ENCODE peak calls at places on chromosomes 6 and 20, in seven cellular contexts. One of them, this sample, is unnamed.

GRCh38 chr20:62708591-62709536 is at the start of gene NTSR1:
- DNase-seq in CD8-positive, alpha-beta T cell: no peak
- DNase-seq in hepatocyte: no peak
- DNase-seq in fibroblast of lung: no peak
- DNase-seq in A549: no peak
- DNase-seq in right atrium auricular region: no peak
- DNase-seq in adrenal gland: no peak
- DNase-seq in this sample: no peak

GRCh38 chr20:823326-823902 is 10.1 kb upstream of the FAM110A start:
- DNase-seq in adrenal gland: peak; percentile 12
- DNase-seq in right atrium auricular region: no peak
- DNase-seq in fibroblast of lung: no peak
- DNase-seq in hepatocyte: no peak
- DNase-seq in A549: no peak
- DNase-seq in CD8-positive, alpha-beta T cell: no peak
- DNase-seq in this sample: no peak

GRCh38 chr6:137261393-137262154 is 42.4 kb upstream of the IFNGR1 start:
- DNase-seq in fibroblast of lung: peak; percentile 77
- DNase-seq in A549: no peak
- DNase-seq in hepatocyte: peak; percentile 30
- DNase-seq in right atrium auricular region: no peak
- DNase-seq in adrenal gland: no peak
- DNase-seq in CD8-positive, alpha-beta T cell: no peak
- DNase-seq in this sample: no peak

GRCh38 chr6:56767892-56768531 is 125.3 kb upstream of the DST start:
- DNase-seq in adrenal gland: no peak
- DNase-seq in A549: no peak
- DNase-seq in CD8-positive, alpha-beta T cell: no peak
- DNase-seq in fibroblast of lung: no peak
- DNase-seq in right atrium auricular region: no peak
- DNase-seq in hepatocyte: no peak
- DNase-seq in this sample: no peak

GRCh38 chr6:25027221-25027916 is 91.6 kb upstream of the RIPOR2 start:
- DNase-seq in adrenal gland: no peak
- DNase-seq in A549: no peak
- DNase-seq in hepatocyte: no peak
- DNase-seq in CD8-positive, alpha-beta T cell: peak; percentile 63
- DNase-seq in right atrium auricular region: no peak
- DNase-seq in fibroblast of lung: no peak
- DNase-seq in this sample: no peak

GRCh38 chr6:138499303-138499991 is at the start of gene NHSL1:
- DNase-seq in A549: no peak
- DNase-seq in adrenal gland: no peak
- DNase-seq in hepatocyte: peak; percentile 68
- DNase-seq in right atrium auricular region: no peak
- DNase-seq in fibroblast of lung: peak; percentile 6
- DNase-seq in CD8-positive, alpha-beta T cell: no peak
- DNase-seq in this sample: no peak

GRCh38 chr6:144921206-144921975 is 636.3 kb downstream of the UTRN start:
- DNase-seq in adrenal gland: no peak
- DNase-seq in fibroblast of lung: no peak
- DNase-seq in CD8-positive, alpha-beta T cell: no peak
- DNase-seq in right atrium auricular region: no peak
- DNase-seq in A549: no peak
- DNase-seq in hepatocyte: no peak
- DNase-seq in this sample: no peak

GRCh38 chr20:53291548-53291947 is 302.1 kb downstream of the ZNF217 start:
- DNase-seq in fibroblast of lung: no peak
- DNase-seq in right atrium auricular region: no peak
- DNase-seq in A549: no peak
- DNase-seq in CD8-positive, alpha-beta T cell: no peak
- DNase-seq in hepatocyte: no peak
- DNase-seq in adrenal gland: no peak
- DNase-seq in this sample: no peak

GRCh38 chr20:61874421-61875068 is 191.1 kb downstream of the TAF4 start:
- DNase-seq in right atrium auricular region: no peak
- DNase-seq in adrenal gland: no peak
- DNase-seq in CD8-positive, alpha-beta T cell: no peak
- DNase-seq in fibroblast of lung: peak; percentile 14
- DNase-seq in A549: no peak
- DNase-seq in hepatocyte: peak; percentile 28
- DNase-seq in this sample: peak; percentile 3

GRCh38 chr20:19995220-19995863 is 21.8 kb upstream of the NAA20 start:
- DNase-seq in adrenal gland: peak; percentile 61
- DNase-seq in right atrium auricular region: no peak
- DNase-seq in A549: peak; percentile 55
- DNase-seq in fibroblast of lung: peak; percentile 75
- DNase-seq in hepatocyte: peak; percentile 71
- DNase-seq in CD8-positive, alpha-beta T cell: no peak
- DNase-seq in this sample: no peak

GRCh38 chr20:58711266-58712051 is 18.9 kb downstream of the NPEPL1 start:
- DNase-seq in CD8-positive, alpha-beta T cell: no peak
- DNase-seq in adrenal gland: peak; percentile 16
- DNase-seq in right atrium auricular region: peak; percentile 50
- DNase-seq in fibroblast of lung: no peak
- DNase-seq in hepatocyte: peak; percentile 2
- DNase-seq in A549: no peak
- DNase-seq in this sample: no peak

GRCh38 chr6:168303982-168304751 is 15.4 kb downstream of the DACT2 start:
- DNase-seq in hepatocyte: no peak
- DNase-seq in right atrium auricular region: no peak
- DNase-seq in CD8-positive, alpha-beta T cell: no peak
- DNase-seq in fibroblast of lung: no peak
- DNase-seq in adrenal gland: no peak
- DNase-seq in A549: no peak
- DNase-seq in this sample: no peak

GRCh38 chr6:30097902-30098606 is 14.8 kb downstream of the TRIM31 start:
- DNase-seq in CD8-positive, alpha-beta T cell: no peak
- DNase-seq in adrenal gland: peak; percentile 9
- DNase-seq in A549: no peak
- DNase-seq in fibroblast of lung: no peak
- DNase-seq in right atrium auricular region: no peak
- DNase-seq in hepatocyte: peak; percentile 59
- DNase-seq in this sample: no peak

GRCh38 chr20:6384368-6384767 is 261.5 kb upstream of the FERMT1 start:
- DNase-seq in CD8-positive, alpha-beta T cell: no peak
- DNase-seq in A549: no peak
- DNase-seq in hepatocyte: no peak
- DNase-seq in adrenal gland: no peak
- DNase-seq in fibroblast of lung: no peak
- DNase-seq in right atrium auricular region: no peak
- DNase-seq in this sample: no peak

GRCh38 chr6:128515550-128516513 is 4.6 kb downstream of the PTPRK start:
- DNase-seq in right atrium auricular region: no peak
- DNase-seq in adrenal gland: no peak
- DNase-seq in fibroblast of lung: peak; percentile 71
- DNase-seq in hepatocyte: no peak
- DNase-seq in CD8-positive, alpha-beta T cell: no peak
- DNase-seq in A549: no peak
- DNase-seq in this sample: no peak

GRCh38 chr20:16284385-16285100 is 288.7 kb downstream of the KIF16B start:
- DNase-seq in adrenal gland: no peak
- DNase-seq in right atrium auricular region: no peak
- DNase-seq in fibroblast of lung: no peak
- DNase-seq in hepatocyte: no peak
- DNase-seq in CD8-positive, alpha-beta T cell: no peak
- DNase-seq in A549: no peak
- DNase-seq in this sample: no peak
- H3K4me3 ChIP-seq in adrenal gland: no peak overlapping the region
- H3K4me3 ChIP-seq in right atrium auricular region: no peak overlapping the region
- H3K4me3 ChIP-seq in fibroblast of lung: no peak overlapping the region
- H3K4me3 ChIP-seq in hepatocyte: no peak overlapping the region
- H3K4me3 ChIP-seq in CD8-positive, alpha-beta T cell: no peak overlapping the region
- H3K4me3 ChIP-seq in A549: no peak overlapping the region
- H3K4me3 ChIP-seq in this sample: no peak overlapping the region

GRCh38 chr20:2475850-2476741 is 5.5 kb upstream of the SNRPB start:
- DNase-seq in fibroblast of lung: no peak
- DNase-seq in A549: no peak
- DNase-seq in right atrium auricular region: no peak
- DNase-seq in adrenal gland: no peak
- DNase-seq in hepatocyte: no peak
- DNase-seq in CD8-positive, alpha-beta T cell: no peak
- DNase-seq in this sample: no peak

GRCh38 chr20:2480381-2480780 is 9.8 kb upstream of the SNRPB start:
- DNase-seq in A549: no peak
- DNase-seq in adrenal gland: no peak
- DNase-seq in hepatocyte: no peak
- DNase-seq in CD8-positive, alpha-beta T cell: no peak
- DNase-seq in right atrium auricular region: no peak
- DNase-seq in fibroblast of lung: no peak
- DNase-seq in this sample: no peak

GRCh38 chr20:2476742-2477615 is 6.4 kb upstream of the SNRPB start:
- DNase-seq in fibroblast of lung: no peak
- DNase-seq in A549: no peak
- DNase-seq in adrenal gland: no peak
- DNase-seq in hepatocyte: no peak
- DNase-seq in CD8-positive, alpha-beta T cell: no peak
- DNase-seq in right atrium auricular region: no peak
- DNase-seq in this sample: no peak
- TF ChIP-seq CTCF in fibroblast of lung: no peak
- TF ChIP-seq CTCF in A549: peak; percentile 24
- TF ChIP-seq CTCF in adrenal gland: no peak
- TF ChIP-seq CTCF in hepatocyte: no peak
- TF ChIP-seq CTCF in CD8-positive, alpha-beta T cell: no peak
- TF ChIP-seq CTCF in right atrium auricular region: no peak
- TF ChIP-seq CTCF in this sample: no peak

GRCh38 chr6:158868122-158868480 is 48.9 kb upstream of the EZR start:
- DNase-seq in right atrium auricular region: no peak
- DNase-seq in fibroblast of lung: no peak
- DNase-seq in CD8-positive, alpha-beta T cell: no peak
- DNase-seq in hepatocyte: no peak
- DNase-seq in A549: no peak
- DNase-seq in adrenal gland: no peak
- DNase-seq in this sample: no peak
- H3K4me3 ChIP-seq in right atrium auricular region: no peak overlapping the region
- H3K4me3 ChIP-seq in fibroblast of lung: no peak overlapping the region
- H3K4me3 ChIP-seq in CD8-positive, alpha-beta T cell: no peak overlapping the region
- H3K4me3 ChIP-seq in hepatocyte: no peak overlapping the region
- H3K4me3 ChIP-seq in A549: no peak overlapping the region
- H3K4me3 ChIP-seq in adrenal gland: no peak overlapping the region
- H3K4me3 ChIP-seq in this sample: no peak overlapping the region

GRCh38 chr6:17705778-17706579 is 746 bp downstream of the NUP153 start:
- DNase-seq in hepatocyte: peak; percentile 75
- DNase-seq in fibroblast of lung: peak; percentile 42
- DNase-seq in CD8-positive, alpha-beta T cell: peak; percentile 63
- DNase-seq in adrenal gland: peak; percentile 60
- DNase-seq in right atrium auricular region: no peak
- DNase-seq in A549: peak; percentile 48
- DNase-seq in this sample: no peak
- TF ChIP-seq CTCF in hepatocyte: no peak
- TF ChIP-seq CTCF in fibroblast of lung: no peak
- TF ChIP-seq CTCF in CD8-positive, alpha-beta T cell: no peak
- TF ChIP-seq CTCF in adrenal gland: peak; percentile 16
- TF ChIP-seq CTCF in right atrium auricular region: no peak
- TF ChIP-seq CTCF in A549: no peak
- TF ChIP-seq CTCF in this sample: peak; percentile 9

GRCh38 chr6:45196121-45196520 is 132.0 kb upstream of the RUNX2 start:
- DNase-seq in CD8-positive, alpha-beta T cell: no peak
- DNase-seq in right atrium auricular region: no peak
- DNase-seq in fibroblast of lung: peak; percentile 12
- DNase-seq in hepatocyte: no peak
- DNase-seq in adrenal gland: no peak
- DNase-seq in A549: no peak
- DNase-seq in this sample: no peak

GRCh38 chr6:45195137-45195536 is 133.0 kb upstream of the RUNX2 start:
- DNase-seq in hepatocyte: no peak
- DNase-seq in A549: no peak
- DNase-seq in adrenal gland: no peak
- DNase-seq in right atrium auricular region: no peak
- DNase-seq in CD8-positive, alpha-beta T cell: no peak
- DNase-seq in fibroblast of lung: no peak
- DNase-seq in this sample: no peak

GRCh38 chr6:45199554-45199953 is 128.6 kb upstream of the RUNX2 start:
- DNase-seq in hepatocyte: no peak
- DNase-seq in right atrium auricular region: no peak
- DNase-seq in CD8-positive, alpha-beta T cell: no peak
- DNase-seq in fibroblast of lung: no peak
- DNase-seq in A549: no peak
- DNase-seq in adrenal gland: no peak
- DNase-seq in this sample: no peak

DNA sequence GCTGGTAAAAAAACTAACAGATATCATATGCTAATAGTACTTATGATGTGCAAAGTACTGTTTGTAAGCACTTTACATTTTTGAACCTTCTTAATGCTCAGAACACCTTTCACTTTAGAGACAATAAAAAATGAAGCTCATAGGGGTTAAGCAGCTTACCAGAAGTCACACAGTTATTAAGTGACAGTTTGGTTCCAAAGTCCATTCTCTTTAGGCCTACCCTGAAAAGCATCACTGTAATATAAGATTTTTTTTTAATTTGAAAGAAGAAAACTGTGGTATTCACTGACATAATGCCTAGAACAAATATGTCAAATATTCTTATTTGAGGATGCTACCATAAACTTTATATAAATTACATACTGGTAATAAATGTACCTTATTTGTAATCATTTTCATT is 127.6 kb upstream of the RUNX2 start:
- DNase-seq in fibroblast of lung: no peak
- DNase-seq in right atrium auricular region: no peak
- DNase-seq in hepatocyte: no peak
- DNase-seq in adrenal gland: no peak
- DNase-seq in CD8-positive, alpha-beta T cell: no peak
- DNase-seq in A549: no peak
- DNase-seq in this sample: no peak
- H3K4me3 ChIP-seq in fibroblast of lung: no peak overlapping the region
- H3K4me3 ChIP-seq in right atrium auricular region: no peak overlapping the region
- H3K4me3 ChIP-seq in hepatocyte: no peak overlapping the region
- H3K4me3 ChIP-seq in adrenal gland: no peak overlapping the region
- H3K4me3 ChIP-seq in CD8-positive, alpha-beta T cell: no peak overlapping the region
- H3K4me3 ChIP-seq in A549: no peak overlapping the region
- H3K4me3 ChIP-seq in this sample: no peak overlapping the region

GRCh38 chr6:90273863-90274262 is 22.8 kb downstream of the BACH2 start:
- DNase-seq in A549: no peak
- DNase-seq in fibroblast of lung: no peak
- DNase-seq in right atrium auricular region: no peak
- DNase-seq in adrenal gland: no peak
- DNase-seq in hepatocyte: no peak
- DNase-seq in CD8-positive, alpha-beta T cell: no peak
- DNase-seq in this sample: no peak

GRCh38 chr6:90271831-90272230 is 24.8 kb downstream of the BACH2 start:
- DNase-seq in CD8-positive, alpha-beta T cell: no peak
- DNase-seq in right atrium auricular region: no peak
- DNase-seq in adrenal gland: no peak
- DNase-seq in A549: no peak
- DNase-seq in fibroblast of lung: no peak
- DNase-seq in hepatocyte: no peak
- DNase-seq in this sample: no peak

GRCh38 chr6:90277301-90278011 is 19.2 kb downstream of the BACH2 start:
- DNase-seq in adrenal gland: no peak
- DNase-seq in A549: no peak
- DNase-seq in CD8-positive, alpha-beta T cell: no peak
- DNase-seq in right atrium auricular region: no peak
- DNase-seq in hepatocyte: no peak
- DNase-seq in fibroblast of lung: no peak
- DNase-seq in this sample: no peak

GRCh38 chr6:90278129-90278528 is 18.5 kb downstream of the BACH2 start:
- DNase-seq in right atrium auricular region: no peak
- DNase-seq in A549: no peak
- DNase-seq in hepatocyte: no peak
- DNase-seq in fibroblast of lung: no peak
- DNase-seq in adrenal gland: no peak
- DNase-seq in CD8-positive, alpha-beta T cell: no peak
- DNase-seq in this sample: no peak

GRCh38 chr6:90274481-90275030 is 22.1 kb downstream of the BACH2 start:
- DNase-seq in right atrium auricular region: no peak
- DNase-seq in fibroblast of lung: no peak
- DNase-seq in hepatocyte: no peak
- DNase-seq in adrenal gland: no peak
- DNase-seq in CD8-positive, alpha-beta T cell: peak; percentile 80
- DNase-seq in A549: no peak
- DNase-seq in this sample: no peak
- TF ChIP-seq CTCF in right atrium auricular region: no peak
- TF ChIP-seq CTCF in fibroblast of lung: no peak
- TF ChIP-seq CTCF in hepatocyte: no peak
- TF ChIP-seq CTCF in adrenal gland: no peak
- TF ChIP-seq CTCF in CD8-positive, alpha-beta T cell: peak; percentile 47
- TF ChIP-seq CTCF in A549: no peak
- TF ChIP-seq CTCF in this sample: no peak

This sample was measured in AG09309.